ENCODE peak calls at places on chromosomes 4 and X, in six cellular contexts. T is PC-9; Y is AG09319; K is RCC 7860; S is GM23338; X is activated CD8-positive, alpha-beta memory T cell treated with anti-CD3 and anti-CD28 coated beads, Interleukin-2, amount 10 ng/mL, durations not matched to agents 7 days and 5 days. O is an unnamed sample.

GRCh38 chr4:11416071-11416766 is 12.5 kb downstream of the HS3ST1 start:
- DNase-seq in T (no peak), Y (no peak), K (no peak), S (no peak), X (no peak), O (no peak)

GRCh38 chr4:136863756-136864155 is 668.5 kb downstream of the PCDH18 start:
- DNase-seq in T (no peak), Y (no peak), K (peak), S (peak), X (no peak), O (no peak)

GRCh38 chrX:107818900-107819521 is 6.7 kb upstream of the MID2 start:
- DNase-seq in T (no peak), Y (no peak), K (no peak), S (peak), X (no peak), O (no peak)

GRCh38 chr4:40990899-40991265 is 223.5 kb downstream of the APBB2 start:
- DNase-seq in T (no peak), Y (no peak), K (peak), S (no peak), X (no peak), O (no peak)

GRCh38 chr4:5812506-5813229 is 80.2 kb downstream of the CRMP1 start:
- DNase-seq in T (peak), Y (peak), K (peak), S (peak), X (no peak), O (no peak)

GRCh38 chr4:158193171-158193749 is 17.0 kb upstream of the TMEM144 start:
- DNase-seq in T (no peak), Y (no peak), K (peak), S (peak), X (no peak), O (no peak)

GRCh38 chr4:137212601-137213000 is 319.7 kb downstream of the PCDH18 start:
- DNase-seq in T (no peak), Y (no peak), K (no peak), S (no peak), X (no peak), O (no peak)

GRCh38 chr4:164204434-164204833 is 549.5 kb upstream of the SMIM31 start:
- DNase-seq in T (peak), Y (no peak), K (peak), S (peak), X (no peak), O (no peak)

GRCh38 chr4:119477412-119478053 is 151.1 kb downstream of the PDE5A start:
- DNase-seq in T (no peak), Y (no peak), K (no peak), S (no peak), X (no peak), O (no peak)

GRCh38 chr4:148618856-148619255 is 176.6 kb upstream of the NR3C2 start:
- DNase-seq in T (no peak), Y (no peak), K (no peak), S (no peak), X (no peak), O (no peak)

GRCh38 chr4:98470366-98470765 is 188.0 kb downstream of the TSPAN5 start:
- DNase-seq in T (no peak), Y (no peak), K (no peak), S (no peak), X (no peak), O (no peak)

GRCh38 chrX:34917146-34917545 is 25.4 kb upstream of the FAM47B start:
- DNase-seq in T (no peak), Y (no peak), K (no peak), S (no peak), X (no peak), O (no peak)

GRCh38 chrX:1387141-1387776 is 4.7 kb downstream of the SLC25A6 start:
- DNase-seq in T (no peak), Y (no peak), K (no peak), S (no peak), X (peak), O (no peak)

GRCh38 chr4:154424810-154425484 is 66.7 kb downstream of the DCHS2 start:
- DNase-seq in T (no peak), Y (no peak), K (no peak), S (no peak), X (no peak), O (no peak)

GRCh38 chr4:149749769-149750168 is 65.9 kb downstream of the IQCM start:
- DNase-seq in T (no peak), Y (no peak), K (no peak), S (no peak), X (no peak), O (no peak)

GRCh38 chrX:20063716-20064351 is 52.9 kb downstream of the MAP7D2 start:
- DNase-seq in T (no peak), Y (no peak), K (peak), S (peak), X (no peak), O (no peak)

GRCh38 chr4:38753021-38753806 is 29.6 kb downstream of the TLR10 start:
- DNase-seq in T (peak), Y (peak), K (peak), S (peak), X (no peak), O (peak)

GRCh38 chr4:127997534-127998388 is 32.6 kb downstream of the ABHD18 start:
- DNase-seq in T (no peak), Y (no peak), K (peak), S (peak), X (peak), O (no peak)

GRCh38 chr4:8320386-8320750 is 50.8 kb downstream of the HTRA3 start:
- DNase-seq in T (no peak), Y (no peak), K (no peak), S (peak), X (peak), O (no peak)

O was measured in T1000.